ENCODE peak calls at places on chromosomes 11 and 22, in nine cellular contexts. X is AG04450, A is brain microvascular endothelial cell, L is NCI-H1436, C is substantia nigra, G is HAP-1, U is K562, T is aorta, O is IMR-90. Y is an unnamed sample.

GRCh38 chr11:67410369-67410831 is 5.1 kb upstream of the CARNS1 start:
- DNase-seq in G (no peak), T (no peak), A (no peak), X (no peak), O (no peak), U (no peak), L (no peak), C (peak; percentile 85), Y (no peak)

GRCh38 chr11:74677131-74677530 is 54.1 kb downstream of the CHRDL2 start:
- DNase-seq in U (no peak), X (no peak), L (no peak), A (no peak), T (no peak), C (no peak), O (no peak), G (peak; percentile 2), Y (no peak)

GRCh38 chr11:64023731-64024710 is 11.7 kb upstream of the FLRT1 start:
- DNase-seq in C (no peak), O (no peak), X (no peak), L (no peak), U (no peak), G (no peak), A (no peak), T (no peak), Y (no peak)

GRCh38 chr11:33375688-33376311 is 118.6 kb downstream of the HIPK3 start:
- DNase-seq in T (no peak), X (no peak), G (peak; percentile 24), C (peak; percentile 21), A (no peak), L (peak; percentile 30), O (peak; percentile 28), U (no peak), Y (peak; percentile 9)

GRCh38 chr11:69704508-69705245 is 855 bp upstream of the FGF19 start:
- DNase-seq in L (no peak), O (no peak), C (no peak), G (peak; percentile 86), U (peak; percentile 58), X (no peak), A (no peak), T (no peak), Y (no peak)

GRCh38 chr11:2725367-2726300 is 25.8 kb upstream of the KCNQ1OT1 start:
- DNase-seq in G (no peak), L (no peak), O (peak; percentile 26), U (no peak), A (peak; percentile 21), C (no peak), X (peak; percentile 16), T (peak; percentile 61), Y (no peak)

GRCh38 chr22:26887456-26887855 is 230.1 kb downstream of the MIAT start:
- DNase-seq in U (no peak), A (peak; percentile 78), T (no peak), X (peak; percentile 54), O (peak; percentile 74), L (no peak), G (no peak), C (no peak), Y (peak; percentile 67)

GRCh38 chr11:34731596-34731995 is 110.7 kb downstream of the EHF start:
- DNase-seq in T (no peak), A (no peak), X (no peak), L (no peak), U (no peak), G (no peak), C (no peak), O (no peak), Y (peak; percentile 39)

GRCh38 chr22:48581206-48581766 is 1246.4 kb downstream of the BRD1 start:
- DNase-seq in O (no peak), A (no peak), X (no peak), G (no peak), U (no peak), C (no peak), T (peak; percentile 42), L (no peak), Y (no peak)

GRCh38 chr11:78277314-78277994 is 88.7 kb downstream of the USP35 start:
- DNase-seq in O (no peak), G (peak; percentile 17), C (no peak), U (no peak), X (no peak), T (no peak), L (no peak), A (no peak), Y (no peak)

GRCh38 chr11:13720940-13721339 is 52.5 kb downstream of the FAR1 start:
- DNase-seq in T (no peak), C (no peak), O (no peak), G (no peak), U (no peak), A (no peak), X (no peak), L (no peak), Y (peak; percentile 24)

GRCh38 chr11:38814670-38815069 is 2216.6 kb upstream of the RAG2 start:
- DNase-seq in T (no peak), X (no peak), U (no peak), O (peak; percentile 58), G (no peak), L (no peak), A (no peak), C (no peak), Y (no peak)

GRCh38 chr11:22079133-22079847 is 113.6 kb upstream of the ANO5 start:
- DNase-seq in L (no peak), C (no peak), O (no peak), T (no peak), X (no peak), G (no peak), A (no peak), U (no peak), Y (no peak)

GRCh38 chr22:35152316-35152715 is 86.4 kb downstream of the ISX start:
- DNase-seq in O (no peak), C (no peak), T (no peak), G (peak; percentile 42), A (no peak), U (no peak), L (no peak), X (no peak), Y (no peak)

GRCh38 chr11:43852057-43852636 is 28.5 kb upstream of the ALKBH3 start:
- DNase-seq in L (peak; percentile 25), X (peak; percentile 79), G (peak; percentile 74), C (no peak), T (peak; percentile 55), O (peak; percentile 88), U (peak; percentile 67), A (peak; percentile 87), Y (peak; percentile 68)

Y was measured in HCEC 1CT.